ENCODE peak calls at places on chromosomes 16 and 17, in eight cellular contexts. F is activated naive CD4-positive, alpha-beta T cell treated with anti-CD3 and anti-CD28 coated beads for 36 hours; W is H54; T is stimulated activated CD4-positive, alpha-beta T cell treated with anti-CD3 and anti-CD28 coated beads, Interleukin-1b, Interleukin-23, amount 100 ng/mL, for 1 hour; U is GM04504; Y is fibroblast of the conjunctiva; G is COR-L47; A is NAMALWA. I is an unnamed sample.
A peak's percentile ranks its signal among the peaks of the same experiment; 100 is the strongest.

GRCh38 chr17:31067699-31068184 is 27.0 kb upstream of the NF1 start:
- DNase-seq in A (no peak), Y (peak; percentile 34), T (no peak), F (no peak), G (no peak), W (no peak), U (peak; percentile 69), I (no peak)

GRCh38 chr17:34243732-34244299 is 11.3 kb upstream of the CCL2 start:
- DNase-seq in F (no peak), U (no peak), Y (no peak), A (no peak), W (no peak), T (no peak), G (no peak), I (no peak)

GRCh38 chr16:81369888-81370504 is 55.2 kb downstream of the GAN start:
- DNase-seq in Y (no peak), G (no peak), U (no peak), W (no peak), F (no peak), T (no peak), A (no peak), I (no peak)

GRCh38 chr17:20009052-20009301 is 182 bp upstream of the SPECC1 start:
- DNase-seq in G (no peak), F (no peak), T (peak; percentile 82), U (no peak), A (no peak), Y (peak; percentile 16), W (no peak), I (no peak)

GRCh38 chr16:65386707-65387106 is 264.8 kb upstream of the CDH11 start:
- DNase-seq in F (no peak), U (no peak), Y (no peak), A (no peak), T (no peak), G (no peak), W (no peak), I (no peak)

GRCh38 chr17:20988896-20989295 is 53.9 kb downstream of the USP22 start:
- DNase-seq in A (no peak), F (no peak), G (no peak), U (no peak), T (no peak), W (no peak), Y (no peak), I (no peak)

GRCh38 chr16:11698271-11698689 is 30.0 kb downstream of the SNN start:
- DNase-seq in F (peak; percentile 75), T (no peak), Y (no peak), W (no peak), U (no peak), A (peak; percentile 37), G (no peak), I (no peak)

GRCh38 chr17:8003594-8004181 is 1.3 kb downstream of the GUCY2D start:
- DNase-seq in F (no peak), W (no peak), G (no peak), Y (no peak), A (no peak), U (no peak), T (no peak), I (no peak)

GRCh38 chr16:4775005-4775404 is 8.0 kb upstream of the ZNF500 start:
- DNase-seq in Y (no peak), F (no peak), W (no peak), A (no peak), T (no peak), G (no peak), U (no peak), I (no peak)

I was measured in BE2C.